ENCODE peak calls at places on chromosomes 3 and 15, in seven cellular contexts. One of them, this sample, is unnamed.

GRCh38 chr3:172138031-172138538 is 98.7 kb downstream of the FNDC3B start:
- DNase-seq in GM23338: no peak
- DNase-seq in upper lobe of left lung: no peak
- DNase-seq in Panc1: no peak
- DNase-seq in suprapubic skin: no peak
- DNase-seq in sigmoid colon: no peak
- DNase-seq in stomach: no peak
- DNase-seq in this sample: no peak

GRCh38 chr3:181050738-181051137 is 61.2 kb upstream of the DNAJC19 start:
- DNase-seq in Panc1: no peak
- DNase-seq in GM23338: no peak
- DNase-seq in stomach: no peak
- DNase-seq in suprapubic skin: no peak
- DNase-seq in sigmoid colon: no peak
- DNase-seq in upper lobe of left lung: no peak
- DNase-seq in this sample: no peak

GRCh38 chr3:150180349-150180748 is 209.7 kb upstream of the PFN2 start:
- DNase-seq in upper lobe of left lung: no peak
- DNase-seq in stomach: no peak
- DNase-seq in sigmoid colon: no peak
- DNase-seq in GM23338: no peak
- DNase-seq in suprapubic skin: no peak
- DNase-seq in Panc1: no peak
- DNase-seq in this sample: no peak

GRCh38 chr15:65326109-65326508 is 21.6 kb downstream of the RNU5B-1 start:
- DNase-seq in suprapubic skin: no peak
- DNase-seq in upper lobe of left lung: peak; percentile 67
- DNase-seq in sigmoid colon: peak; percentile 74
- DNase-seq in stomach: no peak
- DNase-seq in GM23338: peak; percentile 57
- DNase-seq in Panc1: no peak
- DNase-seq in this sample: no peak

GRCh38 chr3:101902041-101902440 is 52.7 kb downstream of the NFKBIZ start:
- DNase-seq in Panc1: peak; percentile 91
- DNase-seq in sigmoid colon: no peak
- DNase-seq in stomach: no peak
- DNase-seq in suprapubic skin: no peak
- DNase-seq in upper lobe of left lung: no peak
- DNase-seq in GM23338: no peak
- DNase-seq in this sample: no peak

GRCh38 chr3:185960518-185961288 is 22.9 kb upstream of the TRA2B start:
- DNase-seq in GM23338: no peak
- DNase-seq in Panc1: no peak
- DNase-seq in stomach: no peak
- DNase-seq in suprapubic skin: no peak
- DNase-seq in upper lobe of left lung: no peak
- DNase-seq in sigmoid colon: no peak
- DNase-seq in this sample: no peak

GRCh38 chr3:52039846-52040245 is 16.5 kb downstream of the DUSP7 start:
- DNase-seq in GM23338: no peak
- DNase-seq in suprapubic skin: no peak
- DNase-seq in stomach: peak; percentile 83
- DNase-seq in sigmoid colon: peak; percentile 81
- DNase-seq in upper lobe of left lung: peak; percentile 85
- DNase-seq in Panc1: no peak
- DNase-seq in this sample: no peak

GRCh38 chr15:92430067-92430435 is 36.4 kb downstream of the ST8SIA2 start:
- DNase-seq in Panc1: no peak
- DNase-seq in sigmoid colon: no peak
- DNase-seq in upper lobe of left lung: no peak
- DNase-seq in suprapubic skin: no peak
- DNase-seq in GM23338: no peak
- DNase-seq in stomach: no peak
- DNase-seq in this sample: no peak

GRCh38 chr3:56862352-56863062 is 60.8 kb upstream of the ARHGEF3 start:
- DNase-seq in suprapubic skin: no peak
- DNase-seq in Panc1: no peak
- DNase-seq in GM23338: no peak
- DNase-seq in sigmoid colon: no peak
- DNase-seq in upper lobe of left lung: no peak
- DNase-seq in stomach: no peak
- DNase-seq in this sample: no peak

GRCh38 chr3:179015551-179016020 is 56.0 kb downstream of the ZMAT3 start:
- DNase-seq in stomach: peak; percentile 28
- DNase-seq in sigmoid colon: no peak
- DNase-seq in suprapubic skin: no peak
- DNase-seq in Panc1: peak; percentile 76
- DNase-seq in upper lobe of left lung: no peak
- DNase-seq in GM23338: peak; percentile 88
- DNase-seq in this sample: no peak

GRCh38 chr15:72758195-72758594 is 25.4 kb downstream of the ADPGK start:
- DNase-seq in upper lobe of left lung: no peak
- DNase-seq in Panc1: no peak
- DNase-seq in stomach: no peak
- DNase-seq in GM23338: no peak
- DNase-seq in sigmoid colon: no peak
- DNase-seq in suprapubic skin: no peak
- DNase-seq in this sample: no peak

GRCh38 chr3:32106929-32107362 is 526 bp downstream of the GPD1L start:
- DNase-seq in sigmoid colon: peak; percentile 66
- DNase-seq in Panc1: no peak
- DNase-seq in suprapubic skin: no peak
- DNase-seq in upper lobe of left lung: no peak
- DNase-seq in GM23338: peak; percentile 32
- DNase-seq in stomach: peak; percentile 66
- DNase-seq in this sample: no peak

GRCh38 chr15:48978638-48979037 is 14.9 kb upstream of the SHC4 start:
- DNase-seq in upper lobe of left lung: no peak
- DNase-seq in sigmoid colon: no peak
- DNase-seq in GM23338: no peak
- DNase-seq in Panc1: no peak
- DNase-seq in stomach: no peak
- DNase-seq in suprapubic skin: no peak
- DNase-seq in this sample: no peak

GRCh38 chr15:87816016-87816415 is 440.5 kb downstream of the NTRK3 start:
- DNase-seq in Panc1: no peak
- DNase-seq in sigmoid colon: no peak
- DNase-seq in GM23338: no peak
- DNase-seq in upper lobe of left lung: no peak
- DNase-seq in suprapubic skin: no peak
- DNase-seq in stomach: no peak
- DNase-seq in this sample: no peak

GRCh38 chr3:177905173-177905894 is 630.9 kb upstream of the KCNMB2 start:
- DNase-seq in GM23338: no peak
- DNase-seq in Panc1: no peak
- DNase-seq in stomach: no peak
- DNase-seq in sigmoid colon: no peak
- DNase-seq in upper lobe of left lung: no peak
- DNase-seq in suprapubic skin: no peak
- DNase-seq in this sample: no peak

GRCh38 chr3:193851416-193851815 is 258.4 kb downstream of the OPA1 start:
- DNase-seq in sigmoid colon: no peak
- DNase-seq in suprapubic skin: no peak
- DNase-seq in GM23338: no peak
- DNase-seq in stomach: no peak
- DNase-seq in Panc1: no peak
- DNase-seq in upper lobe of left lung: no peak
- DNase-seq in this sample: no peak

GRCh38 chr3:53921296-53921695 is 29.6 kb upstream of the SELENOK start:
- DNase-seq in suprapubic skin: no peak
- DNase-seq in GM23338: peak; percentile 7
- DNase-seq in sigmoid colon: no peak
- DNase-seq in stomach: no peak
- DNase-seq in Panc1: no peak
- DNase-seq in upper lobe of left lung: no peak
- DNase-seq in this sample: no peak

GRCh38 chr3:72629191-72629611 is 219.0 kb downstream of the SHQ1 start:
- DNase-seq in stomach: no peak
- DNase-seq in Panc1: no peak
- DNase-seq in upper lobe of left lung: no peak
- DNase-seq in GM23338: no peak
- DNase-seq in sigmoid colon: no peak
- DNase-seq in suprapubic skin: no peak
- DNase-seq in this sample: no peak

GRCh38 chr3:79366414-79366813 is 401.4 kb downstream of the ROBO1 start:
- DNase-seq in upper lobe of left lung: no peak
- DNase-seq in suprapubic skin: no peak
- DNase-seq in stomach: no peak
- DNase-seq in Panc1: no peak
- DNase-seq in sigmoid colon: no peak
- DNase-seq in GM23338: no peak
- DNase-seq in this sample: no peak
- H3K4me3 ChIP-seq in upper lobe of left lung: no peak overlapping the region
- H3K4me3 ChIP-seq in suprapubic skin: no peak overlapping the region
- H3K4me3 ChIP-seq in stomach: no peak overlapping the region
- H3K4me3 ChIP-seq in Panc1: no peak overlapping the region
- H3K4me3 ChIP-seq in sigmoid colon: no peak overlapping the region
- H3K4me3 ChIP-seq in GM23338: no peak overlapping the region
- H3K4me3 ChIP-seq in this sample: no peak overlapping the region

GRCh38 chr15:56963719-56964118 is 45.3 kb downstream of the TCF12 start:
- DNase-seq in stomach: no peak
- DNase-seq in suprapubic skin: no peak
- DNase-seq in GM23338: peak; percentile 29
- DNase-seq in sigmoid colon: no peak
- DNase-seq in Panc1: no peak
- DNase-seq in upper lobe of left lung: no peak
- DNase-seq in this sample: no peak
- TF ChIP-seq POLR2AphosphoS5 in stomach: no peak
- TF ChIP-seq POLR2AphosphoS5 in suprapubic skin: no peak
- TF ChIP-seq POLR2AphosphoS5 in GM23338: no peak
- TF ChIP-seq POLR2AphosphoS5 in sigmoid colon: no peak
- TF ChIP-seq POLR2AphosphoS5 in Panc1: no peak
- TF ChIP-seq POLR2AphosphoS5 in upper lobe of left lung: no peak
- TF ChIP-seq POLR2AphosphoS5 in this sample: no peak

GRCh38 chr3:132029182-132029902 is 5.5 kb downstream of the CPNE4 start:
- DNase-seq in upper lobe of left lung: no peak
- DNase-seq in suprapubic skin: peak; percentile 78
- DNase-seq in GM23338: peak; percentile 98
- DNase-seq in Panc1: peak; percentile 54
- DNase-seq in sigmoid colon: peak; percentile 75
- DNase-seq in stomach: peak; percentile 88
- DNase-seq in this sample: no peak
- H3K4me3 ChIP-seq in upper lobe of left lung: no peak overlapping the region
- H3K4me3 ChIP-seq in suprapubic skin: no peak overlapping the region
- H3K4me3 ChIP-seq in GM23338: no peak overlapping the region
- H3K4me3 ChIP-seq in Panc1: no peak overlapping the region
- H3K4me3 ChIP-seq in sigmoid colon: no peak overlapping the region
- H3K4me3 ChIP-seq in stomach: no peak overlapping the region
- H3K4me3 ChIP-seq in this sample: no peak overlapping the region

GRCh38 chr15:62059108-62059817 is 984 bp downstream of the VPS13C start:
- DNase-seq in upper lobe of left lung: no peak
- DNase-seq in sigmoid colon: no peak
- DNase-seq in GM23338: no peak
- DNase-seq in Panc1: no peak
- DNase-seq in suprapubic skin: no peak
- DNase-seq in stomach: no peak
- DNase-seq in this sample: no peak

GRCh38 chr15:62058327-62059028 is 1.8 kb downstream of the VPS13C start:
- DNase-seq in sigmoid colon: no peak
- DNase-seq in upper lobe of left lung: no peak
- DNase-seq in suprapubic skin: no peak
- DNase-seq in Panc1: no peak
- DNase-seq in stomach: no peak
- DNase-seq in GM23338: no peak
- DNase-seq in this sample: no peak

GRCh38 chr15:62060896-62061280 is 641 bp upstream of the VPS13C start:
- DNase-seq in Panc1: no peak
- DNase-seq in GM23338: no peak
- DNase-seq in suprapubic skin: no peak
- DNase-seq in stomach: no peak
- DNase-seq in upper lobe of left lung: no peak
- DNase-seq in sigmoid colon: no peak
- DNase-seq in this sample: no peak

GRCh38 chr15:62060116-62060895 is at the start of gene VPS13C:
- DNase-seq in sigmoid colon: peak; percentile 96
- DNase-seq in Panc1: peak; percentile 77
- DNase-seq in GM23338: peak; percentile 95
- DNase-seq in suprapubic skin: peak; percentile 94
- DNase-seq in stomach: peak; percentile 93
- DNase-seq in upper lobe of left lung: peak; percentile 99
- DNase-seq in this sample: no peak

GRCh38 chr15:62059818-62060115 is 480 bp downstream of the VPS13C start:
- DNase-seq in upper lobe of left lung: no peak
- DNase-seq in stomach: peak; percentile 55
- DNase-seq in sigmoid colon: peak; percentile 66
- DNase-seq in suprapubic skin: peak; percentile 73
- DNase-seq in Panc1: no peak
- DNase-seq in GM23338: no peak
- DNase-seq in this sample: no peak
- TF ChIP-seq POLR2AphosphoS5 in upper lobe of left lung: no peak
- TF ChIP-seq POLR2AphosphoS5 in stomach: no peak
- TF ChIP-seq POLR2AphosphoS5 in sigmoid colon: no peak
- TF ChIP-seq POLR2AphosphoS5 in suprapubic skin: no peak
- TF ChIP-seq POLR2AphosphoS5 in Panc1: no peak
- TF ChIP-seq POLR2AphosphoS5 in GM23338: no peak
- TF ChIP-seq POLR2AphosphoS5 in this sample: no peak

DNA sequence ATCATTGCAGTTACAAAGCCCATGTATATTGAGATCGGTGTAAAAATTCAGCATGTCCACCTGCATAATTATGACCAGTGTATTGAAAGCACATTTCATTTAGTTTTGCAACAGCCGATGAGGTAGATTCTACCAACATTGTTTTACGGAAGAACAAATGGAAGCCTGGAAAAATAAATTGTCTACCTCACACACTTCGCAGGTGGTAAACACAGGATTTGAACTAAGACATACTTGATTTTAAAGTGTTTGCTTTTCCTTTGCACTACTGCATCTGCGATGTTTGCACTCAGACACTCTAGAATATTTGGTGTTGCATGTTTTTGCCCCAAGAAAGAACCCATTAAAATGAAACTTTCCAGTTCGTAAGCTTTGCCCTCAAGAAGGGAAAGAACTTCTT is 148.4 kb downstream of the PGPEP1L start:
- DNase-seq in Panc1: no peak
- DNase-seq in upper lobe of left lung: no peak
- DNase-seq in GM23338: no peak
- DNase-seq in sigmoid colon: no peak
- DNase-seq in stomach: no peak
- DNase-seq in suprapubic skin: no peak
- DNase-seq in this sample: no peak
- H3K4me3 ChIP-seq in Panc1: peak overlapping the region; percentile 18
- H3K4me3 ChIP-seq in upper lobe of left lung: no peak overlapping the region
- H3K4me3 ChIP-seq in GM23338: no peak overlapping the region
- H3K4me3 ChIP-seq in sigmoid colon: no peak overlapping the region
- H3K4me3 ChIP-seq in stomach: no peak overlapping the region
- H3K4me3 ChIP-seq in suprapubic skin: no peak overlapping the region
- H3K4me3 ChIP-seq in this sample: no peak overlapping the region

DNA sequence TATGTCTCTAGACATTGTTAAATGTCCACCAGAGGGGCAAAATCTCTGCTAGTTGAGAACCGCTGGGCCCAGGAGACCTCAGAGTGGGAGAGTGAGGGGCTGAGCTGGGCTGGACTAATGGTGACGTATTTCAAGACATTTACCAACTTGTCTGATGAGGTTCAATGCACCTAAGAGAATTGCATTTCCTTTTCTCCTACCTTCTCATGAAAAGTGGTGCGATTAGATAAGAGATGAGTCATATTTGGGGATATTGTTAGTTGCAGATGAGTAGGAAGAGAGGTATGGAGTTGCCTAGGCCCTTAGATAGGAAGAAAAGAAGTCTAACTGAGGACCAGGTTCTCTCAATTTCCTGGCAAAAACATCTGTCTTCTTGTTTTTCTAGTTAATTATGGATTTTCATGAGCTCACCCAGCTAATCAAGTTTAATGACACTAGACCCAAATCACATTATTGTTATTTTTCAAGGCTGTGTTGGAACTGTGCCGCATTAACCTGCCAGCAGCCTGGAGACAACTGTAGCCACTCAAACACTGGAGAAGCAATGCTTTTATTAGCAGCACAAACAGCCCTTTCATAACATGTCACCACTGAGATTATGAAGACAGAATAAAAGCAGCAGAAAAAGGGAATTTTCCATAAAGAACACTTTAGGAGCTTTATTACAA is 144.2 kb downstream of the PDCD6IP start:
- DNase-seq in sigmoid colon: no peak
- DNase-seq in GM23338: no peak
- DNase-seq in upper lobe of left lung: no peak
- DNase-seq in stomach: no peak
- DNase-seq in Panc1: no peak
- DNase-seq in suprapubic skin: no peak
- DNase-seq in this sample: no peak
- TF ChIP-seq POLR2AphosphoS5 in sigmoid colon: no peak
- TF ChIP-seq POLR2AphosphoS5 in GM23338: no peak
- TF ChIP-seq POLR2AphosphoS5 in upper lobe of left lung: no peak
- TF ChIP-seq POLR2AphosphoS5 in stomach: no peak
- TF ChIP-seq POLR2AphosphoS5 in Panc1: no peak
- TF ChIP-seq POLR2AphosphoS5 in suprapubic skin: no peak
- TF ChIP-seq POLR2AphosphoS5 in this sample: no peak